ENCODE peak calls at places on chromosomes 12 and 14, in five cellular contexts. R is KBM-7, H is cortex of kidney, O is endodermal cell, Q is astrocyte. T is an unnamed sample.

GRCh38 chr14:32560213-32560857 is 231.2 kb downstream of the AKAP6 start:
- DNase-seq in R (peak), O (peak), Q (peak), H (no peak), T (peak)

GRCh38 chr12:25051583-25052190 is 102.8 kb upstream of the BCAT1 start:
- DNase-seq in H (no peak), R (peak), Q (no peak), O (no peak), T (no peak)

GRCh38 chr12:2668816-2669215 is 126.0 kb upstream of the FKBP4 start:
- DNase-seq in O (peak), H (no peak), Q (no peak), R (no peak), T (no peak)

GRCh38 chr14:75718199-75718598 is 57.2 kb downstream of the TTLL5 start:
- DNase-seq in H (no peak), R (no peak), O (no peak), Q (no peak), T (no peak)

GRCh38 chr12:21541773-21542172 is 15.7 kb downstream of the SPX start:
- DNase-seq in Q (no peak), H (no peak), R (no peak), O (no peak), T (peak)

GRCh38 chr14:29216774-29217232 is 450.2 kb downstream of the FOXG1 start:
- DNase-seq in O (no peak), H (no peak), Q (peak), R (no peak), T (peak)

GRCh38 chr14:95597784-95598204 is 62.9 kb downstream of the GLRX5 start:
- DNase-seq in O (peak), H (no peak), Q (peak), R (no peak), T (peak)

GRCh38 chr12:75759842-75760260 is 248.4 kb upstream of the KRR1 start:
- DNase-seq in H (no peak), O (no peak), R (no peak), Q (peak), T (no peak)

GRCh38 chr12:130018614-130019013 is 114.8 kb upstream of the TMEM132D start:
- DNase-seq in O (peak), H (no peak), Q (no peak), R (no peak), T (no peak)

T was measured in NCI-H345.